ENCODE peak calls at places on chromosomes 12 and 14, in five cellular contexts. Q is GM12878, B is IMR-90, O is SK-N-SH, F is K562. Z is an unnamed sample.
A peak's percentile ranks its signal among the peaks of the same experiment; 100 is the strongest.

GRCh38 chr12:28424965-28425364 is 234.7 kb downstream of the CCDC91 start:
- DNase-seq in B (peak; percentile 65), O (no peak), F (peak; percentile 11), Q (no peak), Z (no peak)

GRCh38 chr12:52126050-52126604 is 46.6 kb downstream of the SMIM41 start:
- DNase-seq in O (peak; percentile 28), F (peak; percentile 5), B (no peak), Q (no peak), Z (no peak)

GRCh38 chr12:100555722-100556121 is 17.8 kb upstream of the GAS2L3 start:
- DNase-seq in B (peak; percentile 12), F (no peak), Q (no peak), O (no peak), Z (no peak)

GRCh38 chr12:62247242-62247641 is 13.0 kb upstream of the USP15 start:
- DNase-seq in Q (no peak), B (no peak), F (no peak), O (no peak), Z (no peak)

GRCh38 chr12:57771271-57771872 is 533 bp downstream of the METTL1 start:
- DNase-seq in F (peak; percentile 95), O (peak; percentile 93), Q (peak; percentile 74), B (peak; percentile 90), Z (peak; percentile 94)

GRCh38 chr12:52607314-52607713 is 6.1 kb upstream of the KRT72 start:
- DNase-seq in B (no peak), Q (no peak), O (no peak), F (no peak), Z (no peak)

GRCh38 chr12:26713885-26714383 is 119.1 kb downstream of the ITPR2 start:
- DNase-seq in F (no peak), O (no peak), B (no peak), Q (peak; percentile 48), Z (no peak)

GRCh38 chr12:90368081-90368480 is 586.9 kb downstream of the CCER1 start:
- DNase-seq in O (no peak), B (no peak), Q (no peak), F (no peak), Z (no peak)

GRCh38 chr14:65287264-65288131 is 125.0 kb upstream of the FUT8 start:
- DNase-seq in F (no peak), B (no peak), Q (no peak), O (no peak), Z (no peak)

DNA sequence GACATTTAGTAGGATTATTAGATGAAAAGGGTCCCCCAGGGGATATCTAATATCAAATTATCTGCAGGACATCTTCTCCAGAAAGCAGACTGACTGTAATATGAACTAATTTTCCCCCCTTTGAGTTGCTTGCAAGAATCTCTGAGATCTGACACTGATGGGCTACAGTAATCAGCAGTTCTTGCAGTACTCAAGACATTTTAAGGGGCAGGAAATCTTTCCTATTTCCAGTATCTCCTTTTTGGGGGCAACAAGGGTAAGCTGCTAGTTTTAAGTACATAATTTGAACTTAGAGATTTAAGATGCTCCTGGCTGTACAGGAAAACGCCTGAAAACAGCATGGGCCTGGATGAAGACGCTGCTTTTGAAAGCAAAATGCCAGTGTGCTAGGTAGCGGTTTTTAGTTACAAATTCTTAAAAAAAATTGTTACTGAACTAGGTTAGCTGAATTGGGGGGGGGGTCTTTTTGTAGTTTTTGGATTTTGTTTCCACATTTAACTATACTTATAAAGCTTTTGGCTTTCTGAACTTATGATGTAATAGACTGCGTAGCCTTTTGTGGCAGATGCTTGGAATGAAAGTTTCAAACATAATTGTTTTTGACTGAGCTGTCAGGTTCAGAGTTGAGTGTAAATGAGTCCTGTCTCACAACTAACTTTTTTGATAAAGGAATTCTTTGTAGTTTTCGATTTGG is 2.3 kb downstream of the FRMD6 start:
- DNase-seq in F (no peak), O (no peak), B (peak; percentile 31), Q (no peak), Z (no peak)
- TF ChIP-seq RCOR1 in F (no peak), O (no peak), B (no peak), Q (no peak), Z (no peak)

DNA sequence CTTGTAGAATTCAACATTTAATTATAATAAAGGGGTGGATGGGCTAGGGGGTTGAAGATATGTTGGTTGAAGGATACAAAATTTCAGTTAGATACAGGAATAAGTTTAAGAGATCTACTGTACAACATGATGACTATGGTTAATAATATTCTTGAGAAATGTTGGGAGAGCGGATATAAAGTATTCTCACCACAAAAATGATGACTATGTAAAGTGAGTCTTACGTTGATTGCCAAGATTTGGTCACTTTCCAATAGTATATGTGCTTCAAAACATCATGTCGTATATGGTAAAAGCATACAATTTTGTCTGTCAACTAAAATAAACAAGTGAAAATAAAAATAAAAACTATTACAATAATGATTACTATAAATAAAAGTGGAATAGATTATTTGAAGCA is 802.0 kb downstream of the C12orf50 start:
- DNase-seq in Q (no peak), B (peak; percentile 64), F (no peak), O (no peak), Z (no peak)
- TF ChIP-seq RCOR1 in Q (no peak), B (no peak), F (no peak), O (no peak), Z (no peak)

GRCh38 chr14:102817942-102818940 is 41.0 kb downstream of the TRAF3 start:
- DNase-seq in B (peak; percentile 54), F (no peak), Q (no peak), O (no peak), Z (no peak)

GRCh38 chr14:102821252-102821651 is 44.0 kb downstream of the TRAF3 start:
- DNase-seq in O (no peak), F (no peak), Q (no peak), B (no peak), Z (no peak)

GRCh38 chr14:102817318-102817717 is 40.1 kb downstream of the TRAF3 start:
- DNase-seq in O (no peak), F (no peak), B (no peak), Q (no peak), Z (no peak)

GRCh38 chr14:102819790-102820330 is 42.6 kb downstream of the TRAF3 start:
- DNase-seq in F (no peak), Q (no peak), B (peak; percentile 31), O (no peak), Z (no peak)

DNA sequence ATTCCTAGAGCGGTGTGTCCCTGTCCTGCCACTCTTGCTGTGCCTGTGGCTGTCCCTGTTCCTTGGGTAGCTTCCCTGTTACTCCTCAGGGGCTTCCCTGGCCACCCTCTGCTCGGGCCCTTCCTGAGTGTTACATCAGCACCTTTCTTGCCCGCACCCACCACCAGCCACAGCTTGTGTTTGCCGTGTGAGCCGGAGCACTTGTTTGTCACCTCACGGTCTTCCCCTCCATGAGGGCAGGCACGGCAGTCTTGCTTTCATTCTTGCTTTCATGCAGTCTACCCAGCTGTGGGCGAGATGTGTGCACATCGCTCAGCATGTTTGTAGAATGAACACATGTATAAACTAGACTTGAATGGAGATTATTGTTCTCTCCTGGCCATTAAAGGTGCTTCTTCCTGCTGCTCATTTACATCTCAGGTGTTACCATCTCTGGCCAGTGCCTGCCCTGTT is 42.0 kb downstream of the TRAF3 start:
- DNase-seq in Q (peak; percentile 89), O (no peak), B (no peak), F (no peak), Z (no peak)
- TF ChIP-seq RCOR1 in Q (peak; percentile 70), O (no peak), B (no peak), F (no peak), Z (no peak)

GRCh38 chr12:12606793-12607589 is 4.7 kb upstream of the CREBL2 start:
- DNase-seq in B (peak; percentile 65), O (no peak), Q (peak; percentile 53), F (no peak), Z (peak; percentile 16)
- TF ChIP-seq RCOR1 in B (no peak), O (no peak), Q (no peak), F (no peak), Z (no peak)

GRCh38 chr12:111312016-111312415 is 56.9 kb downstream of the PHETA1 start:
- DNase-seq in Q (no peak), B (no peak), F (no peak), O (no peak), Z (no peak)
- TF ChIP-seq RCOR1 in Q (no peak), B (no peak), F (no peak), O (no peak), Z (no peak)

Z was measured in A549.